ENCODE peak calls at places on chromosomes 12 and 14, in four cellular contexts. One of them, this sample, is unnamed.

GRCh38 chr14:30840086-30840779 is 34.1 kb upstream of the COCH start:
- DNase-seq in cardiac muscle cell: no peak
- DNase-seq in spleen: no peak
- DNase-seq in MM.1S: no peak
- DNase-seq in this sample: no peak

GRCh38 chr12:104276192-104277131 is 27.1 kb upstream of the EID3 start:
- DNase-seq in cardiac muscle cell: no peak
- DNase-seq in MM.1S: peak
- DNase-seq in spleen: no peak
- DNase-seq in this sample: no peak

GRCh38 chr12:80490329-80490728 is 46.3 kb downstream of the PTPRQ start:
- DNase-seq in spleen: no peak
- DNase-seq in MM.1S: no peak
- DNase-seq in cardiac muscle cell: peak
- DNase-seq in this sample: no peak

GRCh38 chr12:109770861-109771670 is 57.4 kb downstream of the FAM222A start:
- DNase-seq in MM.1S: no peak
- DNase-seq in cardiac muscle cell: no peak
- DNase-seq in spleen: no peak
- DNase-seq in this sample: no peak

GRCh38 chr12:31591308-31591901 is 469 bp upstream of the DENND5B start:
- DNase-seq in MM.1S: no peak
- DNase-seq in spleen: no peak
- DNase-seq in cardiac muscle cell: peak
- DNase-seq in this sample: no peak

GRCh38 chr12:79635676-79636075 is 55.1 kb downstream of the PAWR start:
- DNase-seq in spleen: no peak
- DNase-seq in MM.1S: no peak
- DNase-seq in cardiac muscle cell: no peak
- DNase-seq in this sample: peak

GRCh38 chr12:43893670-43894069 is 57.8 kb downstream of the TMEM117 start:
- DNase-seq in spleen: no peak
- DNase-seq in cardiac muscle cell: no peak
- DNase-seq in MM.1S: no peak
- DNase-seq in this sample: no peak

GRCh38 chr12:92369643-92370042 is 224.0 kb upstream of the BTG1 start:
- DNase-seq in cardiac muscle cell: no peak
- DNase-seq in spleen: no peak
- DNase-seq in MM.1S: no peak
- DNase-seq in this sample: peak

GRCh38 chr12:42291680-42292079 is 34.2 kb downstream of the ZCRB1 start:
- DNase-seq in cardiac muscle cell: no peak
- DNase-seq in MM.1S: no peak
- DNase-seq in spleen: no peak
- DNase-seq in this sample: no peak

GRCh38 chr12:80936642-80937390 is 918 bp downstream of the LIN7A start:
- DNase-seq in spleen: peak
- DNase-seq in MM.1S: peak
- DNase-seq in cardiac muscle cell: peak
- DNase-seq in this sample: no peak

DNA sequence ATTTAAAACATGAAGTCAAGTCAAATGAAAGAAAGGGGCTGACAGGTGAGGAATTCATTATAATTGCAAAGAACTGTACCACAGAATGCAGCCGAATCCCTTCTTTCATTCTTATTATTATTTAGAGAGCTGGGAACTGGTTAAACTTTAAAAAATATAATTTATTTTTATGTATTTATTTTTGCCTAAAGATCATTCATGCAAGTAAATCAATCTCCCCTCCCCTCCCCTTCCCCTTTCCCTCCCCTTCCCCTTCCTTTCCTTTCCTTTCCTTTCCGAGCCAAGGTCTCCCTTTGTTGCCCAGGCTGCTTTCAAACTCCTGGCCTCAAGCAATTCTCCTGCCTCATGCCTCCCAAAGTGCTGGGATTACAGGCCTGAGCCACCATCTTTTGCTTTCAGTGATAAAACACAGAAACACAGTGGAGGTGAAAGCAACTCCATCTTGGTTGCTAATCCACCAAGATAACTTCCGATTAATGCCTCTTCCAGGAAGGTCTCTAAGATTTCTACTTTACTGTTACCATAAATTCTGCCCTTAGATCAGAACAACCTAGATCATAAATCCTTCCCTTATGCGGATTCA is 6.0 kb upstream of the UBC start:
- DNase-seq in MM.1S: no peak
- DNase-seq in spleen: no peak
- DNase-seq in cardiac muscle cell: no peak
- DNase-seq in this sample: no peak
- H3K4me3 ChIP-seq in MM.1S: peak
- H3K4me3 ChIP-seq in spleen: peak
- H3K4me3 ChIP-seq in cardiac muscle cell: no peak
- H3K4me3 ChIP-seq in this sample: no peak

GRCh38 chr14:102498005-102498677 is 11.4 kb downstream of the ANKRD9 start:
- DNase-seq in MM.1S: no peak
- DNase-seq in spleen: no peak
- DNase-seq in cardiac muscle cell: no peak
- DNase-seq in this sample: no peak
- TF ChIP-seq CTCF in MM.1S: no peak
- TF ChIP-seq CTCF in spleen: no peak
- TF ChIP-seq CTCF in cardiac muscle cell: no peak
- TF ChIP-seq CTCF in this sample: peak

GRCh38 chr12:45886685-45887084 is 103.7 kb downstream of the SCAF11 start:
- DNase-seq in cardiac muscle cell: no peak
- DNase-seq in MM.1S: no peak
- DNase-seq in spleen: no peak
- DNase-seq in this sample: no peak
- H3K4me3 ChIP-seq in cardiac muscle cell: no peak
- H3K4me3 ChIP-seq in MM.1S: no peak
- H3K4me3 ChIP-seq in spleen: no peak
- H3K4me3 ChIP-seq in this sample: no peak

GRCh38 chr14:77603654-77604270 is 12.7 kb downstream of the SPTLC2 start:
- DNase-seq in spleen: no peak
- DNase-seq in cardiac muscle cell: no peak
- DNase-seq in MM.1S: no peak
- DNase-seq in this sample: no peak
- TF ChIP-seq CTCF in spleen: no peak
- TF ChIP-seq CTCF in cardiac muscle cell: peak
- TF ChIP-seq CTCF in MM.1S: no peak
- TF ChIP-seq CTCF in this sample: no peak

GRCh38 chr14:65415613-65416012 is 3.1 kb downstream of the FUT8 start:
- DNase-seq in cardiac muscle cell: no peak
- DNase-seq in spleen: no peak
- DNase-seq in MM.1S: no peak
- DNase-seq in this sample: no peak
- H3K4me3 ChIP-seq in cardiac muscle cell: no peak
- H3K4me3 ChIP-seq in spleen: peak
- H3K4me3 ChIP-seq in MM.1S: no peak
- H3K4me3 ChIP-seq in this sample: no peak

GRCh38 chr12:122819209-122819805 is 15.9 kb upstream of the HIP1R start:
- DNase-seq in cardiac muscle cell: no peak
- DNase-seq in spleen: no peak
- DNase-seq in MM.1S: no peak
- DNase-seq in this sample: no peak

GRCh38 chr12:122825773-122826724 is 9.2 kb upstream of the HIP1R start:
- DNase-seq in MM.1S: no peak
- DNase-seq in cardiac muscle cell: peak
- DNase-seq in spleen: peak
- DNase-seq in this sample: no peak

GRCh38 chr12:122823429-122823828 is 11.8 kb upstream of the HIP1R start:
- DNase-seq in cardiac muscle cell: no peak
- DNase-seq in MM.1S: no peak
- DNase-seq in spleen: no peak
- DNase-seq in this sample: no peak

GRCh38 chr12:122820138-122820537 is 15.1 kb upstream of the HIP1R start:
- DNase-seq in MM.1S: no peak
- DNase-seq in cardiac muscle cell: no peak
- DNase-seq in spleen: no peak
- DNase-seq in this sample: no peak

DNA sequence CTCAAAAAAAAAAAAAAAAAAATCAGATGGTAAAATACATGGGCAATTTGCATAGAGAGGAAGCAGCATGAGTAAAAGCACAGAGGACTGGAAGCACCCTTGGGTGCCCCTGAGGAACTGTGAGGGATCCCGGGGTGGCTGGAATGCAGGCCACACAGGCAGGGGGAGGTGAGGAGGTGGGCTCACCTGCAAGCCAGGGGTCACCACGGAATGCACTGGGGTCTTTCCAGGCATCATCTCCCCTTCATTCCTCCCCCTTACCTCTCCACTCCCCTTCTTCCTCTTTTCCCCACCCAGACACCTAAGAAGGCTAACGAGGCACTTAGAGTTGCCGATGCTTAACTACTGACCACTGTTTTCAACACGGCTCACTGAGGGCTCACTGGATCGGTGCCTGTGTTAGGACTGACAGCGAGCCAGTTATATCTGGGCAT is 14.4 kb upstream of the HIP1R start:
- DNase-seq in MM.1S: no peak
- DNase-seq in cardiac muscle cell: no peak
- DNase-seq in spleen: no peak
- DNase-seq in this sample: no peak
- TF ChIP-seq CTCF in MM.1S: no peak
- TF ChIP-seq CTCF in cardiac muscle cell: no peak
- TF ChIP-seq CTCF in spleen: no peak
- TF ChIP-seq CTCF in this sample: no peak

This sample was measured in AG09309.